ENCODE peak calls at places on chromosomes 7 and 10, in ten cellular contexts. W is NCI-H2171; S is astrocyte of the spinal cord; M is activated CD4-positive, alpha-beta T cell treated with anti-CD3 and anti-CD28 coated beads, Interleukin-2, amount 50 U/mL, for 48 hours; C is GM20000; H is Kasumi-1; Y is coronary artery; A is T-helper 2 cell; N is skeletal muscle cell; D is activated T-cell treated with anti-CD3 and anti-CD28 coated beads for 48 hours. U is an unnamed sample.

GRCh38 chr7:77940647-77941046 is 142.1 kb downstream of the PHTF2 start:
- DNase-seq in W (peak; percentile 46), S (peak; percentile 47), M (no peak), C (peak; percentile 19), H (peak; percentile 77), Y (no peak), A (no peak), N (no peak), D (no peak), U (no peak)

GRCh38 chr7:34059551-34059840 is 154.2 kb downstream of the BMPER start:
- DNase-seq in W (no peak), S (no peak), M (no peak), C (no peak), H (no peak), Y (no peak), A (no peak), N (no peak), D (no peak), U (no peak)

GRCh38 chr10:109866168-109866994 is 56.9 kb downstream of the XPNPEP1 start:
- DNase-seq in W (peak; percentile 27), S (no peak), M (no peak), C (no peak), H (peak; percentile 28), Y (no peak), A (no peak), N (no peak), D (no peak), U (no peak)

GRCh38 chr10:113992601-113993011 is 51.1 kb upstream of the ADRB1 start:
- DNase-seq in W (no peak), S (no peak), M (no peak), C (no peak), H (no peak), Y (no peak), A (no peak), N (no peak), D (no peak), U (no peak)

GRCh38 chr10:116891208-116891607 is 41.9 kb downstream of the ENO4 start:
- DNase-seq in W (peak; percentile 59), S (peak; percentile 94), M (no peak), C (no peak), H (no peak), Y (no peak), A (no peak), N (peak; percentile 81), D (no peak), U (no peak)

GRCh38 chr7:91287685-91288084 is 23.5 kb downstream of the FZD1 start:
- DNase-seq in W (no peak), S (peak; percentile 20), M (no peak), C (no peak), H (no peak), Y (no peak), A (no peak), N (no peak), D (no peak), U (no peak)

GRCh38 chr10:93876391-93876790 is 17.4 kb upstream of the SLC35G1 start:
- DNase-seq in W (no peak), S (no peak), M (no peak), C (no peak), H (no peak), Y (no peak), A (no peak), N (no peak), D (no peak), U (no peak)

GRCh38 chr10:70964281-70964680 is 75.9 kb upstream of the PCBD1 start:
- DNase-seq in W (no peak), S (no peak), M (no peak), C (no peak), H (no peak), Y (no peak), A (no peak), N (no peak), D (no peak), U (no peak)

GRCh38 chr10:111204880-111205279 is 128.1 kb downstream of the ADRA2A start:
- DNase-seq in W (no peak), S (no peak), M (no peak), C (no peak), H (no peak), Y (no peak), A (no peak), N (no peak), D (no peak), U (no peak)

GRCh38 chr7:47576031-47576908 is 5.6 kb downstream of the TNS3 start:
- DNase-seq in W (no peak), S (peak; percentile 61), M (no peak), C (no peak), H (peak; percentile 54), Y (peak; percentile 83), A (no peak), N (no peak), D (no peak), U (no peak)

GRCh38 chr7:83798489-83798888 is 149.6 kb upstream of the SEMA3E start:
- DNase-seq in W (no peak), S (no peak), M (no peak), C (peak; percentile 5), H (peak; percentile 21), Y (no peak), A (no peak), N (no peak), D (no peak), U (no peak)

GRCh38 chr10:79984851-79985250 is 35.9 kb upstream of the SFTPD start:
- DNase-seq in W (no peak), S (no peak), M (peak; percentile 45), C (no peak), H (no peak), Y (no peak), A (no peak), N (no peak), D (peak; percentile 61), U (no peak)

GRCh38 chr10:113108180-113108835 is 158.3 kb downstream of the TCF7L2 start:
- DNase-seq in W (no peak), S (no peak), M (peak; percentile 40), C (no peak), H (peak; percentile 18), Y (no peak), A (no peak), N (no peak), D (peak; percentile 8), U (no peak)

GRCh38 chr10:130867446-130868194 is 443.9 kb downstream of the TCERG1L start:
- DNase-seq in W (no peak), S (no peak), M (no peak), C (no peak), H (no peak), Y (no peak), A (no peak), N (no peak), D (no peak), U (no peak)

GRCh38 chr7:37346761-37347160 is 101.9 kb downstream of the ELMO1 start:
- DNase-seq in W (no peak), S (no peak), M (no peak), C (no peak), H (no peak), Y (no peak), A (no peak), N (no peak), D (no peak), U (no peak)

GRCh38 chr10:42954776-42955492 is 121.9 kb upstream of the RET start:
- DNase-seq in W (no peak), S (no peak), M (no peak), C (no peak), H (no peak), Y (peak; percentile 65), A (no peak), N (no peak), D (no peak), U (no peak)

GRCh38 chr7:107291434-107291833 is 122.6 kb downstream of the HBP1 start:
- DNase-seq in W (no peak), S (no peak), M (no peak), C (no peak), H (no peak), Y (no peak), A (no peak), N (no peak), D (no peak), U (no peak)

GRCh38 chr10:101161494-101162299 is 30.6 kb downstream of the TLX1 start:
- DNase-seq in W (peak; percentile 26), S (peak; percentile 68), M (peak; percentile 66), C (peak; percentile 84), H (peak; percentile 95), Y (no peak), A (peak; percentile 46), N (peak; percentile 15), D (peak; percentile 55), U (no peak)

U was measured in NCI-H524 treated with DMSO at 0.1 percent for 48 hours.